ENCODE peak calls at places on chromosomes 7 and 10, in nine cellular contexts. One of them, this sample, is unnamed.

GRCh38 chr7:101775181-101775580 is 42.2 kb upstream of the CUX1 start:
- DNase-seq in fibroblast of the aortic adventitia: no peak
- DNase-seq in CD4-positive, alpha-beta memory T cell: no peak
- DNase-seq in astrocyte of the cerebellum: no peak
- DNase-seq in GM23248: no peak
- DNase-seq in psoas muscle: no peak
- DNase-seq in adrenal gland: no peak
- DNase-seq in tibial nerve: no peak
- DNase-seq in iPS DF 6.9: no peak
- DNase-seq in this sample: no peak

GRCh38 chr10:58870070-58870469 is 306.4 kb upstream of the PHYHIPL start:
- DNase-seq in fibroblast of the aortic adventitia: no peak
- DNase-seq in CD4-positive, alpha-beta memory T cell: no peak
- DNase-seq in astrocyte of the cerebellum: no peak
- DNase-seq in GM23248: no peak
- DNase-seq in psoas muscle: no peak
- DNase-seq in adrenal gland: no peak
- DNase-seq in tibial nerve: no peak
- DNase-seq in iPS DF 6.9: no peak
- DNase-seq in this sample: no peak

GRCh38 chr10:124283215-124284046 is 135.3 kb downstream of the OAT start:
- DNase-seq in fibroblast of the aortic adventitia: no peak
- DNase-seq in CD4-positive, alpha-beta memory T cell: no peak
- DNase-seq in astrocyte of the cerebellum: no peak
- DNase-seq in GM23248: no peak
- DNase-seq in psoas muscle: no peak
- DNase-seq in adrenal gland: no peak
- DNase-seq in tibial nerve: no peak
- DNase-seq in iPS DF 6.9: no peak
- DNase-seq in this sample: no peak

GRCh38 chr7:80826520-80827237 is 92.2 kb downstream of the SEMA3C start:
- DNase-seq in fibroblast of the aortic adventitia: peak; percentile 89
- DNase-seq in CD4-positive, alpha-beta memory T cell: no peak
- DNase-seq in astrocyte of the cerebellum: peak; percentile 94
- DNase-seq in GM23248: peak; percentile 65
- DNase-seq in psoas muscle: no peak
- DNase-seq in adrenal gland: no peak
- DNase-seq in tibial nerve: no peak
- DNase-seq in iPS DF 6.9: no peak
- DNase-seq in this sample: peak; percentile 86

GRCh38 chr7:41437257-41438196 is 265.4 kb downstream of the INHBA start:
- DNase-seq in fibroblast of the aortic adventitia: peak; percentile 31
- DNase-seq in CD4-positive, alpha-beta memory T cell: no peak
- DNase-seq in astrocyte of the cerebellum: no peak
- DNase-seq in GM23248: peak; percentile 29
- DNase-seq in psoas muscle: no peak
- DNase-seq in adrenal gland: peak; percentile 44
- DNase-seq in tibial nerve: no peak
- DNase-seq in iPS DF 6.9: no peak
- DNase-seq in this sample: peak; percentile 5

GRCh38 chr7:111855161-111855841 is 293.0 kb upstream of the IMMP2L start:
- DNase-seq in fibroblast of the aortic adventitia: peak; percentile 87
- DNase-seq in CD4-positive, alpha-beta memory T cell: no peak
- DNase-seq in astrocyte of the cerebellum: peak; percentile 28
- DNase-seq in GM23248: peak; percentile 85
- DNase-seq in psoas muscle: no peak
- DNase-seq in adrenal gland: peak; percentile 34
- DNase-seq in tibial nerve: no peak
- DNase-seq in iPS DF 6.9: no peak
- DNase-seq in this sample: peak; percentile 76

GRCh38 chr10:31678573-31679122 is 250.0 kb downstream of the ARHGAP12 start:
- DNase-seq in fibroblast of the aortic adventitia: no peak
- DNase-seq in CD4-positive, alpha-beta memory T cell: no peak
- DNase-seq in astrocyte of the cerebellum: no peak
- DNase-seq in GM23248: peak; percentile 58
- DNase-seq in psoas muscle: peak; percentile 20
- DNase-seq in adrenal gland: no peak
- DNase-seq in tibial nerve: no peak
- DNase-seq in iPS DF 6.9: no peak
- DNase-seq in this sample: no peak

GRCh38 chr10:114767101-114767588 is 54.4 kb upstream of the FHIP2A start:
- DNase-seq in fibroblast of the aortic adventitia: peak; percentile 55
- DNase-seq in CD4-positive, alpha-beta memory T cell: no peak
- DNase-seq in astrocyte of the cerebellum: no peak
- DNase-seq in GM23248: peak; percentile 82
- DNase-seq in psoas muscle: no peak
- DNase-seq in adrenal gland: no peak
- DNase-seq in tibial nerve: no peak
- DNase-seq in iPS DF 6.9: no peak
- DNase-seq in this sample: peak; percentile 66

GRCh38 chr10:72030762-72031543 is 57.4 kb downstream of the SPOCK2 start:
- DNase-seq in fibroblast of the aortic adventitia: no peak
- DNase-seq in CD4-positive, alpha-beta memory T cell: no peak
- DNase-seq in astrocyte of the cerebellum: no peak
- DNase-seq in GM23248: no peak
- DNase-seq in psoas muscle: no peak
- DNase-seq in adrenal gland: peak; percentile 88
- DNase-seq in tibial nerve: no peak
- DNase-seq in iPS DF 6.9: no peak
- DNase-seq in this sample: no peak

GRCh38 chr7:80711521-80711920 is 73.1 kb downstream of the CD36 start:
- DNase-seq in fibroblast of the aortic adventitia: peak; percentile 69
- DNase-seq in CD4-positive, alpha-beta memory T cell: no peak
- DNase-seq in astrocyte of the cerebellum: no peak
- DNase-seq in GM23248: peak; percentile 90
- DNase-seq in psoas muscle: peak; percentile 29
- DNase-seq in adrenal gland: no peak
- DNase-seq in tibial nerve: no peak
- DNase-seq in iPS DF 6.9: no peak
- DNase-seq in this sample: peak; percentile 43

GRCh38 chr7:22802426-22802825 is 20.2 kb downstream of the TOMM7 start:
- DNase-seq in fibroblast of the aortic adventitia: no peak
- DNase-seq in CD4-positive, alpha-beta memory T cell: no peak
- DNase-seq in astrocyte of the cerebellum: no peak
- DNase-seq in GM23248: no peak
- DNase-seq in psoas muscle: no peak
- DNase-seq in adrenal gland: no peak
- DNase-seq in tibial nerve: no peak
- DNase-seq in iPS DF 6.9: no peak
- DNase-seq in this sample: no peak

GRCh38 chr7:22806754-22807153 is 15.9 kb downstream of the TOMM7 start:
- DNase-seq in fibroblast of the aortic adventitia: no peak
- DNase-seq in CD4-positive, alpha-beta memory T cell: no peak
- DNase-seq in astrocyte of the cerebellum: no peak
- DNase-seq in GM23248: no peak
- DNase-seq in psoas muscle: no peak
- DNase-seq in adrenal gland: no peak
- DNase-seq in tibial nerve: no peak
- DNase-seq in iPS DF 6.9: no peak
- DNase-seq in this sample: no peak

GRCh38 chr7:22801907-22802306 is 20.7 kb downstream of the TOMM7 start:
- DNase-seq in fibroblast of the aortic adventitia: no peak
- DNase-seq in CD4-positive, alpha-beta memory T cell: no peak
- DNase-seq in astrocyte of the cerebellum: no peak
- DNase-seq in GM23248: no peak
- DNase-seq in psoas muscle: no peak
- DNase-seq in adrenal gland: no peak
- DNase-seq in tibial nerve: no peak
- DNase-seq in iPS DF 6.9: no peak
- DNase-seq in this sample: no peak

GRCh38 chr7:22808140-22808539 is 14.5 kb downstream of the TOMM7 start:
- DNase-seq in fibroblast of the aortic adventitia: no peak
- DNase-seq in CD4-positive, alpha-beta memory T cell: no peak
- DNase-seq in astrocyte of the cerebellum: no peak
- DNase-seq in GM23248: no peak
- DNase-seq in psoas muscle: no peak
- DNase-seq in adrenal gland: no peak
- DNase-seq in tibial nerve: no peak
- DNase-seq in iPS DF 6.9: no peak
- DNase-seq in this sample: no peak

GRCh38 chr7:22805227-22805626 is 17.4 kb downstream of the TOMM7 start:
- DNase-seq in fibroblast of the aortic adventitia: no peak
- DNase-seq in CD4-positive, alpha-beta memory T cell: no peak
- DNase-seq in astrocyte of the cerebellum: no peak
- DNase-seq in GM23248: no peak
- DNase-seq in psoas muscle: no peak
- DNase-seq in adrenal gland: no peak
- DNase-seq in tibial nerve: no peak
- DNase-seq in iPS DF 6.9: no peak
- DNase-seq in this sample: no peak
- H3K4me3 ChIP-seq in fibroblast of the aortic adventitia: no peak overlapping the region
- H3K4me3 ChIP-seq in CD4-positive, alpha-beta memory T cell: no peak overlapping the region
- H3K4me3 ChIP-seq in astrocyte of the cerebellum: no peak overlapping the region
- H3K4me3 ChIP-seq in GM23248: no peak overlapping the region
- H3K4me3 ChIP-seq in psoas muscle: no peak overlapping the region
- H3K4me3 ChIP-seq in adrenal gland: no peak overlapping the region
- H3K4me3 ChIP-seq in tibial nerve: no peak overlapping the region
- H3K4me3 ChIP-seq in iPS DF 6.9: no peak overlapping the region
- H3K4me3 ChIP-seq in this sample: no peak overlapping the region

GRCh38 chr10:33328253-33328652 is 6.2 kb downstream of the NRP1 start:
- DNase-seq in fibroblast of the aortic adventitia: no peak
- DNase-seq in CD4-positive, alpha-beta memory T cell: no peak
- DNase-seq in astrocyte of the cerebellum: no peak
- DNase-seq in GM23248: no peak
- DNase-seq in psoas muscle: no peak
- DNase-seq in adrenal gland: no peak
- DNase-seq in tibial nerve: no peak
- DNase-seq in iPS DF 6.9: no peak
- DNase-seq in this sample: no peak

GRCh38 chr10:33329178-33329577 is 5.3 kb downstream of the NRP1 start:
- DNase-seq in fibroblast of the aortic adventitia: no peak
- DNase-seq in CD4-positive, alpha-beta memory T cell: no peak
- DNase-seq in astrocyte of the cerebellum: no peak
- DNase-seq in GM23248: no peak
- DNase-seq in psoas muscle: no peak
- DNase-seq in adrenal gland: no peak
- DNase-seq in tibial nerve: no peak
- DNase-seq in iPS DF 6.9: no peak
- DNase-seq in this sample: no peak

GRCh38 chr10:33331020-33331557 is 3.4 kb downstream of the NRP1 start:
- DNase-seq in fibroblast of the aortic adventitia: no peak
- DNase-seq in CD4-positive, alpha-beta memory T cell: no peak
- DNase-seq in astrocyte of the cerebellum: no peak
- DNase-seq in GM23248: peak; percentile 21
- DNase-seq in psoas muscle: no peak
- DNase-seq in adrenal gland: no peak
- DNase-seq in tibial nerve: no peak
- DNase-seq in iPS DF 6.9: no peak
- DNase-seq in this sample: no peak

GRCh38 chr10:33332183-33333031 is 2.1 kb downstream of the NRP1 start:
- DNase-seq in fibroblast of the aortic adventitia: peak; percentile 87
- DNase-seq in CD4-positive, alpha-beta memory T cell: no peak
- DNase-seq in astrocyte of the cerebellum: no peak
- DNase-seq in GM23248: peak; percentile 60
- DNase-seq in psoas muscle: no peak
- DNase-seq in adrenal gland: no peak
- DNase-seq in tibial nerve: no peak
- DNase-seq in iPS DF 6.9: no peak
- DNase-seq in this sample: peak; percentile 56

DNA sequence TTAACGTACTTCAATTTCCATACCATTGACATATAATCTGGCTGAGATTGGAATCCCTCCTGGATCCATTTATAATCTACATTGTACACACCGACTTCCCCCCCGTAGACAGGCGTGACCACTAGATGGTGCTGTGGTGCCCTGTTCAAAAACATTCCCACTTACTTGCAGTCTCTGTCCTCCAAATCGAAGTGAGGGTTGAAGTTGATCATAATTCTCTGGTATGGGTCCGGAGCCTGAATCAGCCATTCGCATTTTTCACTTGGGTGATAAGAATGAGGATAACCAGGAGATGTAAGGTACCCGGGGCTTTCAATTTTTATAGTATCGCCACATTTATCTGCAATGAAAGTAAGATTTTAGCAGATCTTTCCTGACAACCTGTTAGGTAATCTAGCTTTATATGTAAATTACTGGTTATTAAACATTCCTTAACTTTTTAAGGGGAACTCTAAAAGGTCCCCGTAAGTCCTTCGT is 3.9 kb downstream of the NRP1 start:
- DNase-seq in fibroblast of the aortic adventitia: peak; percentile 94
- DNase-seq in CD4-positive, alpha-beta memory T cell: peak; percentile 65
- DNase-seq in astrocyte of the cerebellum: peak; percentile 84
- DNase-seq in GM23248: peak; percentile 85
- DNase-seq in psoas muscle: peak; percentile 82
- DNase-seq in adrenal gland: peak; percentile 86
- DNase-seq in tibial nerve: peak; percentile 78
- DNase-seq in iPS DF 6.9: peak; percentile 66
- DNase-seq in this sample: peak; percentile 87
- H3K4me3 ChIP-seq in fibroblast of the aortic adventitia: peak overlapping the region; percentile 96
- H3K4me3 ChIP-seq in CD4-positive, alpha-beta memory T cell: no peak overlapping the region
- H3K4me3 ChIP-seq in astrocyte of the cerebellum: peak overlapping the region; percentile 83
- H3K4me3 ChIP-seq in GM23248: peak overlapping the region; percentile 94
- H3K4me3 ChIP-seq in psoas muscle: peak overlapping the region; percentile 84
- H3K4me3 ChIP-seq in adrenal gland: peak overlapping the region; percentile 78
- H3K4me3 ChIP-seq in tibial nerve: no peak overlapping the region
- H3K4me3 ChIP-seq in iPS DF 6.9: no peak overlapping the region
- H3K4me3 ChIP-seq in this sample: peak overlapping the region; percentile 90

DNA sequence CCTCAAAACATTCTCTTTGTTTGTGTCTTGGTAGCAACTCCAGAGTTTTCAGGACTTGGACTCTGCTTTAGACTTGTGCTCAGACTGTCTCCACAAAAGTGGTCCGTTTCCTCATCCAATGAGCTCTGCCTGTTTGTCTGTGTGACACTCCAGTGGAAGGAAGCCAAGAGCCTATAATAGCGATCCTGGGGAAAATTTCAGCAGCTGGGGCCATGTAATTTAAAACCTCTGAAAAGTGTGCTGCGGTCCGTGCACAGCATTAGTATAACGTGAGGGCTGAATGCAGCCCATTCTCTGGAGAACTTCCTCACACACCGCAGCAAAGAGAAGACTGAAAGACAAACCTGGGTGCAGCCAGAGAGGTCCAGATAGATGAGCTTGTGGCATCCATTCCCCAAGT is at the start of gene LRRC17:
- DNase-seq in fibroblast of the aortic adventitia: peak; percentile 94
- DNase-seq in CD4-positive, alpha-beta memory T cell: no peak
- DNase-seq in astrocyte of the cerebellum: peak; percentile 86
- DNase-seq in GM23248: peak; percentile 51
- DNase-seq in psoas muscle: no peak
- DNase-seq in adrenal gland: no peak
- DNase-seq in tibial nerve: no peak
- DNase-seq in iPS DF 6.9: no peak
- DNase-seq in this sample: peak; percentile 97
- H3K4me3 ChIP-seq in fibroblast of the aortic adventitia: peak within 1 kb of the TSS; percentile 82
- H3K4me3 ChIP-seq in CD4-positive, alpha-beta memory T cell: no peak within 1 kb of the TSS
- H3K4me3 ChIP-seq in astrocyte of the cerebellum: peak within 1 kb of the TSS; percentile 38
- H3K4me3 ChIP-seq in GM23248: peak within 1 kb of the TSS; percentile 61
- H3K4me3 ChIP-seq in psoas muscle: peak within 1 kb of the TSS; percentile 36
- H3K4me3 ChIP-seq in adrenal gland: peak within 1 kb of the TSS; percentile 21
- H3K4me3 ChIP-seq in tibial nerve: no peak within 1 kb of the TSS
- H3K4me3 ChIP-seq in iPS DF 6.9: no peak within 1 kb of the TSS
- H3K4me3 ChIP-seq in this sample: peak within 1 kb of the TSS; percentile 72

DNA sequence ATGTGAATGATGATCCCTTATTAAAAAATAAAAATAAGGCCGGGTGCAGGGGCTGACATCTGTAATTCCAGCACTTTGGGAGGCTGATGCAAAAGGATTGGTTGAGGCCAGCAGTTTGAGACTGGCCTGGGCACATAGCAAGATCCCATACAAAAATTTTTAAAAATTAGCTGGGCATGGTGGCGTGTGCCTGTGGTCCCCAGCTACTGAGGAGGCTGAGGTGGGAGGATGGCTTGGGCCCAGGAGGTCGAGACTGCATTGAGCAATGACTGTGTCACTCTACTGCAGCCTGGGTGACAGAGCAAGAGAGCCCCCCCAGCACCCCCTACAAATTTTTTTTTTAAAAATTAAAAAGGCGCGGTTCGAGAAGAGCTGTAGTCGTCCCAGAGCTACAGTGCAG is 1.2 kb upstream of the BRI3 start:
- DNase-seq in fibroblast of the aortic adventitia: no peak
- DNase-seq in CD4-positive, alpha-beta memory T cell: no peak
- DNase-seq in astrocyte of the cerebellum: no peak
- DNase-seq in GM23248: no peak
- DNase-seq in psoas muscle: no peak
- DNase-seq in adrenal gland: no peak
- DNase-seq in tibial nerve: no peak
- DNase-seq in iPS DF 6.9: no peak
- DNase-seq in this sample: no peak
- H3K4me3 ChIP-seq in fibroblast of the aortic adventitia: no peak overlapping the region
- H3K4me3 ChIP-seq in CD4-positive, alpha-beta memory T cell: peak overlapping the region; percentile 81
- H3K4me3 ChIP-seq in astrocyte of the cerebellum: no peak overlapping the region
- H3K4me3 ChIP-seq in GM23248: no peak overlapping the region
- H3K4me3 ChIP-seq in psoas muscle: peak overlapping the region; percentile 67
- H3K4me3 ChIP-seq in adrenal gland: peak overlapping the region; percentile 73
- H3K4me3 ChIP-seq in tibial nerve: peak overlapping the region; percentile 94
- H3K4me3 ChIP-seq in iPS DF 6.9: no peak overlapping the region
- H3K4me3 ChIP-seq in this sample: peak overlapping the region; percentile 57